ENCODE peak calls at places on chromosomes 16 and 17, in five cellular contexts. One of them, this sample, is unnamed.

GRCh38 chr16:1643521-1643920 is 31.4 kb downstream of the CRAMP1 start:
- DNase-seq in GM12878: no peak
- DNase-seq in HCT116: no peak
- DNase-seq in K562: no peak
- DNase-seq in H1: no peak
- DNase-seq in this sample: no peak

GRCh38 chr16:1913327-1914083 is 4.7 kb downstream of the HS3ST6 start:
- DNase-seq in HCT116: no peak
- DNase-seq in H1: no peak
- DNase-seq in K562: no peak
- DNase-seq in GM12878: no peak
- DNase-seq in this sample: no peak

GRCh38 chr16:29644338-29644857 is 18.6 kb upstream of the SPN start:
- DNase-seq in HCT116: no peak
- DNase-seq in GM12878: peak; percentile 88
- DNase-seq in H1: no peak
- DNase-seq in K562: no peak
- DNase-seq in this sample: no peak

GRCh38 chr17:16886655-16887322 is 85.1 kb downstream of the TNFRSF13B start:
- DNase-seq in H1: no peak
- DNase-seq in HCT116: no peak
- DNase-seq in K562: no peak
- DNase-seq in GM12878: no peak
- DNase-seq in this sample: no peak

GRCh38 chr17:61345825-61346628 is 53.6 kb upstream of the TBX2 start:
- DNase-seq in H1: no peak
- DNase-seq in HCT116: no peak
- DNase-seq in GM12878: no peak
- DNase-seq in K562: no peak
- DNase-seq in this sample: no peak

GRCh38 chr17:57463103-57463885 is 207.0 kb downstream of the MSI2 start:
- DNase-seq in HCT116: no peak
- DNase-seq in K562: peak; percentile 43
- DNase-seq in H1: no peak
- DNase-seq in GM12878: peak; percentile 97
- DNase-seq in this sample: peak; percentile 30

GRCh38 chr16:88353691-88354090 is 29.1 kb upstream of the ZNF469 start:
- DNase-seq in GM12878: no peak
- DNase-seq in H1: no peak
- DNase-seq in K562: no peak
- DNase-seq in HCT116: no peak
- DNase-seq in this sample: no peak

GRCh38 chr16:66409156-66409555 is 17.9 kb upstream of the BEAN1 start:
- DNase-seq in HCT116: no peak
- DNase-seq in GM12878: no peak
- DNase-seq in K562: no peak
- DNase-seq in H1: no peak
- DNase-seq in this sample: no peak

GRCh38 chr17:77318491-77319210 is 177.9 kb downstream of the SEC14L1 start:
- DNase-seq in H1: no peak
- DNase-seq in HCT116: no peak
- DNase-seq in K562: no peak
- DNase-seq in GM12878: no peak
- DNase-seq in this sample: no peak

GRCh38 chr17:15236281-15237105 is 28.6 kb downstream of the PMP22 start:
- DNase-seq in H1: no peak
- DNase-seq in HCT116: no peak
- DNase-seq in GM12878: no peak
- DNase-seq in K562: no peak
- DNase-seq in this sample: no peak

GRCh38 chr17:17694229-17695081 is 13.2 kb downstream of the RAI1 start:
- DNase-seq in HCT116: no peak
- DNase-seq in K562: peak; percentile 89
- DNase-seq in H1: peak; percentile 84
- DNase-seq in GM12878: no peak
- DNase-seq in this sample: peak; percentile 45

GRCh38 chr17:63842540-63843386 is at the start of gene SMARCD2:
- DNase-seq in H1: peak; percentile 97
- DNase-seq in HCT116: peak; percentile 100
- DNase-seq in GM12878: peak; percentile 90
- DNase-seq in K562: peak; percentile 94
- DNase-seq in this sample: peak; percentile 99

GRCh38 chr17:49994085-49995054 is 654 bp downstream of the DLX3 start:
- DNase-seq in K562: no peak
- DNase-seq in H1: peak; percentile 80
- DNase-seq in GM12878: no peak
- DNase-seq in HCT116: no peak
- DNase-seq in this sample: no peak

GRCh38 chr17:55434721-55435120 is 13.1 kb upstream of the MMD start:
- DNase-seq in GM12878: no peak
- DNase-seq in HCT116: no peak
- DNase-seq in H1: no peak
- DNase-seq in K562: no peak
- DNase-seq in this sample: no peak

GRCh38 chr17:31112001-31112661 is 17.4 kb downstream of the NF1 start:
- DNase-seq in H1: no peak
- DNase-seq in HCT116: no peak
- DNase-seq in GM12878: no peak
- DNase-seq in K562: no peak
- DNase-seq in this sample: no peak

GRCh38 chr16:53922805-53923645 is 219.1 kb downstream of the FTO start:
- DNase-seq in H1: no peak
- DNase-seq in K562: no peak
- DNase-seq in GM12878: no peak
- DNase-seq in HCT116: no peak
- DNase-seq in this sample: no peak

GRCh38 chr17:76248013-76248782 is 7.9 kb upstream of the RNF157 start:
- DNase-seq in K562: no peak
- DNase-seq in H1: no peak
- DNase-seq in HCT116: no peak
- DNase-seq in GM12878: no peak
- DNase-seq in this sample: no peak

DNA sequence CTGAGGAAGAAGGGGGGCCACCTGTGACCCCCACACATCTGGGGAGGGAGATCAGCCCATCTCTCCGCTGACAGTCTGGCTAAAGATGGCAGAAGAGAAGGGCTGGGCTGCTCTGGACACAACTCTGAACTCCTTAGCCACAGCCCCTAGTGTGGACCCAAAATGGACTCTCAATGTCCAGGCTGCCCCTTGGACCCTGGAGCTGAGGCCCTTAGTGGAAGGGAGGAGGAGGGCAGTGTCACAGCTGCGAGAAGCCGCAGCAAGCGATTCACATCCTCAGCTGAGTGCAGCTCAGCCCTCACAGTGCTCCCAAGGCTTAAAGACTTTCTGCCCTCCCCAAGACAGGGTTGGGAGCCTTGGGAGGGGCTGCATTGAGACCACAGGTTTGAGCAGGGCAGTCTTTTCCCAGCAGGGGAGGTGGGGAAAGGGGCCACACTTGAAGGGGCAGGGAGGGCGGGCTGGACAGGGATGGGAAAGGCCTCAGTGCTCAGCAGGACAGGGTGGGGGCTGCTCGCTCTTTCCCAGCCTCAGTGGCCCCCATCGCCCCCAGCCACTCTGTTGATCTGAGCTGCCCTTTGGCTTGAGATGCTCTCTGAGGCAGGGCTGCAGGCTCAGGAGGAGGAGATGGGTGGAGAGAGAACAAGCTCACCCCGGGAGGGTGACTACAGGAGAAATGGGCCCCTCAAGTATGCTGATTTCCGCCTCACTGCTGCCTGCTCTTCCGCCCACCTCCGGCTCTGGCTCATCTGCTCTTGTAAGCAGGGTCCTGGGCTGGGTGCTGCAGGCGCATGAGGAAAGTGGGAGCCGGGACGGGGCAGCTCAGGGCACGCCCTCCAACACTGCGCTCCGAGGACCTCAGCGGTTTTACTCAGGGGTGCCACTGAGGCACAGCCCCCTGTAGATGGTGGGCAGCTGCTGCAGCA is 50.9 kb upstream of the MTSS2 start:
- DNase-seq in HCT116: no peak
- DNase-seq in GM12878: no peak
- DNase-seq in K562: no peak
- DNase-seq in H1: no peak
- DNase-seq in this sample: no peak
- TF ChIP-seq POLR2A in HCT116: no peak
- TF ChIP-seq POLR2A in GM12878: no peak
- TF ChIP-seq POLR2A in K562: no peak
- TF ChIP-seq POLR2A in H1: no peak
- TF ChIP-seq POLR2A in this sample: peak; percentile 29

GRCh38 chr17:29613371-29613837 is 9.3 kb downstream of the CORO6 start:
- DNase-seq in HCT116: no peak
- DNase-seq in H1: peak; percentile 100
- DNase-seq in GM12878: no peak
- DNase-seq in K562: no peak
- DNase-seq in this sample: peak; percentile 77
- TF ChIP-seq CTCF in HCT116: no peak
- TF ChIP-seq CTCF in H1: peak; percentile 75
- TF ChIP-seq CTCF in GM12878: peak; percentile 77
- TF ChIP-seq CTCF in K562: no peak
- TF ChIP-seq CTCF in this sample: peak; percentile 94

GRCh38 chr16:84271866-84272265 is 22.8 kb upstream of the WFDC1 start:
- DNase-seq in GM12878: no peak
- DNase-seq in K562: no peak
- DNase-seq in H1: no peak
- DNase-seq in HCT116: no peak
- DNase-seq in this sample: no peak
- TF ChIP-seq SRF in GM12878: no peak
- TF ChIP-seq SRF in K562: no peak
- TF ChIP-seq SRF in H1: no peak
- TF ChIP-seq SRF in HCT116: no peak
- TF ChIP-seq SRF in this sample: no peak

DNA sequence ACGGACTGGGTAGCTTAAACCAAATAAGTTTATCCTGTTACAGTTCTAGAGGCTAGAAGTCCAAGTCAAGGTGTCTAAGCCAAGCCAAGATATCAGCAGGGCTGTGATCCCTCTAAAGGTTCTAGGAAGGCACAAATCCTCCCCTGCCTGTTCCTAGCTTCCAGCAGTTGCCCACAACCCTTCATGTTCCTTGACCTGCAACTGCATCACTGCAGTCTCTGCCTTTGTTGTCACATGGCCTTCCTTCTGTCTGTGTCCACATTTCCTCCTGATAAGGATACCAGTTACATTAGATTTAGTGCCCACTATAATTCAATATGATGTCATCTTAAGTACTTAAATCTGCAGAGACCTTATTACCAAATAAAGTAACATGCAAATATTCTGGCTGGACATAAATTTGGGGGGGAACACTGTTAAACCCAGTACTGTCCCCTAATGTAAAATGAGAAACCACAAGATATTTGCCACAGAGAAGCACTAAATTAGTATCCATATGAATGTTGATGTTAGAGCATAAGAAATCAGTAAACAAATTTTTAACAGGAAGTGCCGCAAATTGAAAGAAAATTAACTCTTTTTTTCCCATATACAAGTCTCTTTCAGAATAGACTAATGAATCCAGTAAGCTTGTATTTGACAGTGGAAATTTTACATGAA is 4.7 kb downstream of the UQCRC2 start:
- DNase-seq in HCT116: no peak
- DNase-seq in H1: no peak
- DNase-seq in GM12878: no peak
- DNase-seq in K562: no peak
- DNase-seq in this sample: no peak
- TF ChIP-seq POLR2A in HCT116: no peak
- TF ChIP-seq POLR2A in H1: no peak
- TF ChIP-seq POLR2A in GM12878: no peak
- TF ChIP-seq POLR2A in K562: no peak
- TF ChIP-seq POLR2A in this sample: peak; percentile 21

GRCh38 chr17:79991140-79991923 is 44.3 kb downstream of the TBC1D16 start:
- DNase-seq in HCT116: peak; percentile 68
- DNase-seq in H1: peak; percentile 90
- DNase-seq in GM12878: no peak
- DNase-seq in K562: peak; percentile 92
- DNase-seq in this sample: peak; percentile 85
- TF ChIP-seq CTCF in HCT116: no peak
- TF ChIP-seq CTCF in H1: peak; percentile 60
- TF ChIP-seq CTCF in GM12878: peak; percentile 20
- TF ChIP-seq CTCF in K562: no peak
- TF ChIP-seq CTCF in this sample: peak; percentile 81

GRCh38 chr16:81630632-81631026 is 148.5 kb upstream of the PLCG2 start:
- DNase-seq in HCT116: no peak
- DNase-seq in K562: no peak
- DNase-seq in H1: no peak
- DNase-seq in GM12878: no peak
- DNase-seq in this sample: no peak
- TF ChIP-seq SRF in HCT116: no peak
- TF ChIP-seq SRF in K562: no peak
- TF ChIP-seq SRF in H1: no peak
- TF ChIP-seq SRF in GM12878: no peak
- TF ChIP-seq SRF in this sample: no peak

This sample was measured in HepG2.